ENCODE peak calls at places on chromosomes 11 and 22, in ten cellular contexts. One of them, this sample, is unnamed.

GRCh38 chr11:117610045-117610444 is 187.0 kb downstream of the DSCAML1 start:
- DNase-seq in AG08395: no peak
- DNase-seq in hypothalamus: no peak
- DNase-seq in stimulated activated CD8-positive, alpha-beta memory T cell treated with anti-CD3 and anti-CD28 coated beads, Interleukin-7, amount 100 ng/mL, for 48 hours: no peak
- DNase-seq in GM20000: peak
- DNase-seq in HS-27A: no peak
- DNase-seq in ELF-1: no peak
- DNase-seq in AG04450: no peak
- DNase-seq in endothelial cell of umbilical vein: peak
- DNase-seq in HFF-Myc: no peak
- DNase-seq in this sample: peak

GRCh38 chr11:1618231-1618630 is 3.7 kb downstream of the KRTAP5-4 start:
- DNase-seq in AG08395: no peak
- DNase-seq in stimulated activated CD8-positive, alpha-beta memory T cell treated with anti-CD3 and anti-CD28 coated beads, Interleukin-7, amount 100 ng/mL, for 48 hours: no peak
- DNase-seq in ELF-1: no peak
- DNase-seq in hypothalamus: no peak
- DNase-seq in HS-27A: no peak
- DNase-seq in AG04450: no peak
- DNase-seq in endothelial cell of umbilical vein: no peak
- DNase-seq in GM20000: no peak
- DNase-seq in HFF-Myc: no peak
- DNase-seq in this sample: no peak

GRCh38 chr22:45632791-45633515 is 38.7 kb upstream of the ATXN10 start:
- DNase-seq in HFF-Myc: no peak
- DNase-seq in endothelial cell of umbilical vein: peak
- DNase-seq in stimulated activated CD8-positive, alpha-beta memory T cell treated with anti-CD3 and anti-CD28 coated beads, Interleukin-7, amount 100 ng/mL, for 48 hours: no peak
- DNase-seq in AG04450: no peak
- DNase-seq in HS-27A: no peak
- DNase-seq in GM20000: no peak
- DNase-seq in AG08395: no peak
- DNase-seq in ELF-1: no peak
- DNase-seq in hypothalamus: no peak
- DNase-seq in this sample: no peak

GRCh38 chr11:24588075-24588474 is 91.2 kb downstream of the LUZP2 start:
- DNase-seq in AG04450: no peak
- DNase-seq in AG08395: no peak
- DNase-seq in GM20000: no peak
- DNase-seq in stimulated activated CD8-positive, alpha-beta memory T cell treated with anti-CD3 and anti-CD28 coated beads, Interleukin-7, amount 100 ng/mL, for 48 hours: no peak
- DNase-seq in HS-27A: peak
- DNase-seq in hypothalamus: no peak
- DNase-seq in endothelial cell of umbilical vein: peak
- DNase-seq in ELF-1: no peak
- DNase-seq in HFF-Myc: no peak
- DNase-seq in this sample: peak

GRCh38 chr11:94473177-94473799 is 20.4 kb downstream of the MRE11 start:
- DNase-seq in ELF-1: no peak
- DNase-seq in HS-27A: no peak
- DNase-seq in endothelial cell of umbilical vein: no peak
- DNase-seq in hypothalamus: no peak
- DNase-seq in AG04450: no peak
- DNase-seq in GM20000: peak
- DNase-seq in stimulated activated CD8-positive, alpha-beta memory T cell treated with anti-CD3 and anti-CD28 coated beads, Interleukin-7, amount 100 ng/mL, for 48 hours: no peak
- DNase-seq in HFF-Myc: no peak
- DNase-seq in AG08395: no peak
- DNase-seq in this sample: no peak

GRCh38 chr11:34379081-34379480 is 21.3 kb upstream of the ABTB2 start:
- DNase-seq in hypothalamus: no peak
- DNase-seq in AG04450: no peak
- DNase-seq in endothelial cell of umbilical vein: no peak
- DNase-seq in GM20000: no peak
- DNase-seq in ELF-1: no peak
- DNase-seq in HS-27A: no peak
- DNase-seq in AG08395: no peak
- DNase-seq in stimulated activated CD8-positive, alpha-beta memory T cell treated with anti-CD3 and anti-CD28 coated beads, Interleukin-7, amount 100 ng/mL, for 48 hours: no peak
- DNase-seq in HFF-Myc: no peak
- DNase-seq in this sample: no peak

GRCh38 chr22:35140879-35141745 is 75.2 kb downstream of the ISX start:
- DNase-seq in HFF-Myc: no peak
- DNase-seq in AG08395: no peak
- DNase-seq in stimulated activated CD8-positive, alpha-beta memory T cell treated with anti-CD3 and anti-CD28 coated beads, Interleukin-7, amount 100 ng/mL, for 48 hours: no peak
- DNase-seq in endothelial cell of umbilical vein: no peak
- DNase-seq in ELF-1: peak
- DNase-seq in HS-27A: no peak
- DNase-seq in GM20000: peak
- DNase-seq in AG04450: no peak
- DNase-seq in hypothalamus: no peak
- DNase-seq in this sample: no peak

GRCh38 chr11:134270250-134270714 is 5.9 kb upstream of the GLB1L3 start:
- DNase-seq in HS-27A: no peak
- DNase-seq in AG08395: no peak
- DNase-seq in HFF-Myc: peak
- DNase-seq in ELF-1: peak
- DNase-seq in AG04450: no peak
- DNase-seq in hypothalamus: no peak
- DNase-seq in GM20000: no peak
- DNase-seq in endothelial cell of umbilical vein: no peak
- DNase-seq in stimulated activated CD8-positive, alpha-beta memory T cell treated with anti-CD3 and anti-CD28 coated beads, Interleukin-7, amount 100 ng/mL, for 48 hours: no peak
- DNase-seq in this sample: no peak

GRCh38 chr11:117064275-117064674 is 34.0 kb downstream of the SIK3 start:
- DNase-seq in stimulated activated CD8-positive, alpha-beta memory T cell treated with anti-CD3 and anti-CD28 coated beads, Interleukin-7, amount 100 ng/mL, for 48 hours: no peak
- DNase-seq in GM20000: no peak
- DNase-seq in hypothalamus: no peak
- DNase-seq in endothelial cell of umbilical vein: no peak
- DNase-seq in AG08395: peak
- DNase-seq in HFF-Myc: no peak
- DNase-seq in ELF-1: no peak
- DNase-seq in HS-27A: no peak
- DNase-seq in AG04450: no peak
- DNase-seq in this sample: no peak

GRCh38 chr11:15539645-15540044 is 424.9 kb downstream of the INSC start:
- DNase-seq in AG04450: no peak
- DNase-seq in ELF-1: peak
- DNase-seq in HS-27A: no peak
- DNase-seq in stimulated activated CD8-positive, alpha-beta memory T cell treated with anti-CD3 and anti-CD28 coated beads, Interleukin-7, amount 100 ng/mL, for 48 hours: no peak
- DNase-seq in HFF-Myc: no peak
- DNase-seq in hypothalamus: no peak
- DNase-seq in AG08395: no peak
- DNase-seq in endothelial cell of umbilical vein: no peak
- DNase-seq in GM20000: no peak
- DNase-seq in this sample: no peak

GRCh38 chr22:49918911-49919881 is 762 bp downstream of the CRELD2 start:
- DNase-seq in hypothalamus: no peak
- DNase-seq in HS-27A: no peak
- DNase-seq in AG08395: no peak
- DNase-seq in stimulated activated CD8-positive, alpha-beta memory T cell treated with anti-CD3 and anti-CD28 coated beads, Interleukin-7, amount 100 ng/mL, for 48 hours: no peak
- DNase-seq in ELF-1: peak
- DNase-seq in HFF-Myc: no peak
- DNase-seq in AG04450: no peak
- DNase-seq in GM20000: no peak
- DNase-seq in endothelial cell of umbilical vein: no peak
- DNase-seq in this sample: peak

GRCh38 chr22:20011123-20011992 is 5.3 kb downstream of the ARVCF start:
- DNase-seq in HFF-Myc: no peak
- DNase-seq in stimulated activated CD8-positive, alpha-beta memory T cell treated with anti-CD3 and anti-CD28 coated beads, Interleukin-7, amount 100 ng/mL, for 48 hours: no peak
- DNase-seq in HS-27A: no peak
- DNase-seq in ELF-1: no peak
- DNase-seq in endothelial cell of umbilical vein: no peak
- DNase-seq in AG08395: no peak
- DNase-seq in GM20000: no peak
- DNase-seq in AG04450: no peak
- DNase-seq in hypothalamus: no peak
- DNase-seq in this sample: no peak

GRCh38 chr11:65423516-65424199 is 1.1 kb downstream of the NEAT1 start:
- DNase-seq in HS-27A: no peak
- DNase-seq in endothelial cell of umbilical vein: peak
- DNase-seq in ELF-1: peak
- DNase-seq in stimulated activated CD8-positive, alpha-beta memory T cell treated with anti-CD3 and anti-CD28 coated beads, Interleukin-7, amount 100 ng/mL, for 48 hours: no peak
- DNase-seq in AG04450: no peak
- DNase-seq in AG08395: no peak
- DNase-seq in HFF-Myc: no peak
- DNase-seq in hypothalamus: no peak
- DNase-seq in GM20000: no peak
- DNase-seq in this sample: no peak

GRCh38 chr22:23606204-23607131 is 25.7 kb downstream of the DRICH1 start:
- DNase-seq in hypothalamus: no peak
- DNase-seq in AG04450: no peak
- DNase-seq in stimulated activated CD8-positive, alpha-beta memory T cell treated with anti-CD3 and anti-CD28 coated beads, Interleukin-7, amount 100 ng/mL, for 48 hours: no peak
- DNase-seq in GM20000: no peak
- DNase-seq in HFF-Myc: no peak
- DNase-seq in ELF-1: no peak
- DNase-seq in AG08395: no peak
- DNase-seq in endothelial cell of umbilical vein: no peak
- DNase-seq in HS-27A: no peak
- DNase-seq in this sample: no peak

GRCh38 chr11:5603326-5603725 is 6.9 kb downstream of the TRIM6 start:
- DNase-seq in AG04450: no peak
- DNase-seq in stimulated activated CD8-positive, alpha-beta memory T cell treated with anti-CD3 and anti-CD28 coated beads, Interleukin-7, amount 100 ng/mL, for 48 hours: no peak
- DNase-seq in endothelial cell of umbilical vein: no peak
- DNase-seq in GM20000: no peak
- DNase-seq in hypothalamus: no peak
- DNase-seq in HS-27A: no peak
- DNase-seq in HFF-Myc: no peak
- DNase-seq in ELF-1: no peak
- DNase-seq in AG08395: no peak
- DNase-seq in this sample: no peak

GRCh38 chr11:119376197-119376847 is 5.2 kb downstream of the USP2 start:
- DNase-seq in AG04450: no peak
- DNase-seq in HS-27A: no peak
- DNase-seq in HFF-Myc: no peak
- DNase-seq in hypothalamus: peak
- DNase-seq in stimulated activated CD8-positive, alpha-beta memory T cell treated with anti-CD3 and anti-CD28 coated beads, Interleukin-7, amount 100 ng/mL, for 48 hours: no peak
- DNase-seq in GM20000: no peak
- DNase-seq in ELF-1: no peak
- DNase-seq in endothelial cell of umbilical vein: no peak
- DNase-seq in AG08395: no peak
- DNase-seq in this sample: no peak

GRCh38 chr11:15901046-15901445 is 455.3 kb downstream of the SOX6 start:
- DNase-seq in stimulated activated CD8-positive, alpha-beta memory T cell treated with anti-CD3 and anti-CD28 coated beads, Interleukin-7, amount 100 ng/mL, for 48 hours: no peak
- DNase-seq in GM20000: no peak
- DNase-seq in HS-27A: no peak
- DNase-seq in hypothalamus: no peak
- DNase-seq in AG08395: no peak
- DNase-seq in ELF-1: peak
- DNase-seq in endothelial cell of umbilical vein: no peak
- DNase-seq in AG04450: no peak
- DNase-seq in HFF-Myc: no peak
- DNase-seq in this sample: no peak

GRCh38 chr11:102955624-102956023 is at the start of gene MMP13:
- DNase-seq in ELF-1: no peak
- DNase-seq in stimulated activated CD8-positive, alpha-beta memory T cell treated with anti-CD3 and anti-CD28 coated beads, Interleukin-7, amount 100 ng/mL, for 48 hours: no peak
- DNase-seq in GM20000: no peak
- DNase-seq in AG04450: no peak
- DNase-seq in hypothalamus: no peak
- DNase-seq in HS-27A: no peak
- DNase-seq in endothelial cell of umbilical vein: no peak
- DNase-seq in AG08395: no peak
- DNase-seq in HFF-Myc: no peak
- DNase-seq in this sample: no peak

GRCh38 chr11:10044618-10045017 is 249.4 kb downstream of the SBF2 start:
- DNase-seq in HS-27A: no peak
- DNase-seq in AG08395: no peak
- DNase-seq in HFF-Myc: no peak
- DNase-seq in hypothalamus: no peak
- DNase-seq in AG04450: no peak
- DNase-seq in GM20000: no peak
- DNase-seq in stimulated activated CD8-positive, alpha-beta memory T cell treated with anti-CD3 and anti-CD28 coated beads, Interleukin-7, amount 100 ng/mL, for 48 hours: no peak
- DNase-seq in endothelial cell of umbilical vein: no peak
- DNase-seq in ELF-1: no peak
- DNase-seq in this sample: peak

GRCh38 chr22:27990451-27990840 is 71.4 kb upstream of the PITPNB start:
- DNase-seq in endothelial cell of umbilical vein: no peak
- DNase-seq in ELF-1: no peak
- DNase-seq in AG08395: no peak
- DNase-seq in HS-27A: no peak
- DNase-seq in HFF-Myc: no peak
- DNase-seq in hypothalamus: no peak
- DNase-seq in GM20000: no peak
- DNase-seq in stimulated activated CD8-positive, alpha-beta memory T cell treated with anti-CD3 and anti-CD28 coated beads, Interleukin-7, amount 100 ng/mL, for 48 hours: no peak
- DNase-seq in AG04450: no peak
- DNase-seq in this sample: no peak

GRCh38 chr11:61985863-61986262 is 18.4 kb upstream of the FTH1 start:
- DNase-seq in HS-27A: no peak
- DNase-seq in GM20000: no peak
- DNase-seq in ELF-1: peak
- DNase-seq in endothelial cell of umbilical vein: no peak
- DNase-seq in stimulated activated CD8-positive, alpha-beta memory T cell treated with anti-CD3 and anti-CD28 coated beads, Interleukin-7, amount 100 ng/mL, for 48 hours: no peak
- DNase-seq in AG04450: no peak
- DNase-seq in hypothalamus: no peak
- DNase-seq in AG08395: no peak
- DNase-seq in HFF-Myc: no peak
- DNase-seq in this sample: no peak

GRCh38 chr11:8307601-8308000 is 43.9 kb upstream of the LMO1 start:
- DNase-seq in GM20000: no peak
- DNase-seq in endothelial cell of umbilical vein: no peak
- DNase-seq in AG04450: no peak
- DNase-seq in AG08395: no peak
- DNase-seq in HS-27A: no peak
- DNase-seq in HFF-Myc: no peak
- DNase-seq in hypothalamus: no peak
- DNase-seq in ELF-1: no peak
- DNase-seq in stimulated activated CD8-positive, alpha-beta memory T cell treated with anti-CD3 and anti-CD28 coated beads, Interleukin-7, amount 100 ng/mL, for 48 hours: no peak
- DNase-seq in this sample: no peak

This sample was measured in dermis microvascular lymphatic vessel endothelial cell.